ENCODE peak calls at places on chromosomes 5 and 9, in seven cellular contexts. One of them, this sample, is unnamed.

GRCh38 chr9:109880276-109881169 is 100.5 kb downstream of the PALM2AKAP2 start:
- DNase-seq in mammary epithelial cell: peak
- DNase-seq in GM12865: peak
- DNase-seq in hepatocyte: peak
- DNase-seq in body of pancreas: no peak
- DNase-seq in fibroblast of mammary gland: peak
- DNase-seq in cardiac fibroblast: peak
- DNase-seq in this sample: no peak

GRCh38 chr5:11248958-11249357 is 487.9 kb upstream of the DAP start:
- DNase-seq in mammary epithelial cell: no peak
- DNase-seq in hepatocyte: no peak
- DNase-seq in cardiac fibroblast: no peak
- DNase-seq in GM12865: no peak
- DNase-seq in fibroblast of mammary gland: no peak
- DNase-seq in body of pancreas: no peak
- DNase-seq in this sample: no peak

GRCh38 chr5:134236208-134236761 is 10.4 kb upstream of the PPP2CA start:
- DNase-seq in cardiac fibroblast: peak
- DNase-seq in mammary epithelial cell: no peak
- DNase-seq in body of pancreas: no peak
- DNase-seq in fibroblast of mammary gland: no peak
- DNase-seq in GM12865: no peak
- DNase-seq in hepatocyte: no peak
- DNase-seq in this sample: no peak

GRCh38 chr9:35555246-35555701 is 49.8 kb upstream of the TESK1 start:
- DNase-seq in body of pancreas: no peak
- DNase-seq in mammary epithelial cell: no peak
- DNase-seq in fibroblast of mammary gland: no peak
- DNase-seq in GM12865: no peak
- DNase-seq in cardiac fibroblast: no peak
- DNase-seq in hepatocyte: no peak
- DNase-seq in this sample: no peak

GRCh38 chr5:36298546-36298945 is 3.2 kb downstream of the RANBP3L start:
- DNase-seq in mammary epithelial cell: no peak
- DNase-seq in body of pancreas: no peak
- DNase-seq in fibroblast of mammary gland: peak
- DNase-seq in hepatocyte: no peak
- DNase-seq in cardiac fibroblast: peak
- DNase-seq in GM12865: no peak
- DNase-seq in this sample: no peak

GRCh38 chr5:169873642-169874041 is 106.7 kb downstream of the INSYN2B start:
- DNase-seq in body of pancreas: peak
- DNase-seq in cardiac fibroblast: peak
- DNase-seq in mammary epithelial cell: no peak
- DNase-seq in hepatocyte: no peak
- DNase-seq in GM12865: no peak
- DNase-seq in fibroblast of mammary gland: peak
- DNase-seq in this sample: no peak

GRCh38 chr5:73312146-73312871 is 136.3 kb downstream of the FOXD1 start:
- DNase-seq in GM12865: peak
- DNase-seq in body of pancreas: no peak
- DNase-seq in mammary epithelial cell: no peak
- DNase-seq in cardiac fibroblast: peak
- DNase-seq in hepatocyte: peak
- DNase-seq in fibroblast of mammary gland: peak
- DNase-seq in this sample: no peak

GRCh38 chr5:2199697-2200096 is 317.0 kb upstream of the IRX4 start:
- DNase-seq in hepatocyte: no peak
- DNase-seq in GM12865: no peak
- DNase-seq in fibroblast of mammary gland: no peak
- DNase-seq in cardiac fibroblast: no peak
- DNase-seq in mammary epithelial cell: no peak
- DNase-seq in body of pancreas: no peak
- DNase-seq in this sample: no peak

GRCh38 chr5:102554092-102554491 is 55.3 kb upstream of the SLCO6A1 start:
- DNase-seq in GM12865: no peak
- DNase-seq in mammary epithelial cell: no peak
- DNase-seq in cardiac fibroblast: no peak
- DNase-seq in body of pancreas: no peak
- DNase-seq in hepatocyte: no peak
- DNase-seq in fibroblast of mammary gland: no peak
- DNase-seq in this sample: no peak

GRCh38 chr5:84370176-84370575 is 14.5 kb downstream of the EDIL3 start:
- DNase-seq in cardiac fibroblast: no peak
- DNase-seq in mammary epithelial cell: no peak
- DNase-seq in GM12865: no peak
- DNase-seq in hepatocyte: no peak
- DNase-seq in body of pancreas: no peak
- DNase-seq in fibroblast of mammary gland: no peak
- DNase-seq in this sample: no peak

GRCh38 chr9:4327504-4328191 is 27.8 kb upstream of the GLIS3 start:
- DNase-seq in fibroblast of mammary gland: peak
- DNase-seq in body of pancreas: no peak
- DNase-seq in GM12865: no peak
- DNase-seq in hepatocyte: no peak
- DNase-seq in mammary epithelial cell: peak
- DNase-seq in cardiac fibroblast: peak
- DNase-seq in this sample: no peak

GRCh38 chr5:179308563-179309382 is 36.5 kb downstream of the ADAMTS2 start:
- DNase-seq in hepatocyte: no peak
- DNase-seq in body of pancreas: no peak
- DNase-seq in cardiac fibroblast: no peak
- DNase-seq in GM12865: no peak
- DNase-seq in fibroblast of mammary gland: no peak
- DNase-seq in mammary epithelial cell: no peak
- DNase-seq in this sample: no peak

GRCh38 chr5:168916852-168917251 is 337.7 kb upstream of the PANK3 start:
- DNase-seq in hepatocyte: no peak
- DNase-seq in GM12865: no peak
- DNase-seq in fibroblast of mammary gland: peak
- DNase-seq in body of pancreas: no peak
- DNase-seq in mammary epithelial cell: peak
- DNase-seq in cardiac fibroblast: peak
- DNase-seq in this sample: no peak

GRCh38 chr5:72818866-72819534 is 2.5 kb downstream of the TNPO1 start:
- DNase-seq in cardiac fibroblast: peak
- DNase-seq in fibroblast of mammary gland: peak
- DNase-seq in GM12865: peak
- DNase-seq in mammary epithelial cell: peak
- DNase-seq in body of pancreas: peak
- DNase-seq in hepatocyte: peak
- DNase-seq in this sample: no peak

GRCh38 chr9:105126233-105126632 is 118.2 kb upstream of the SLC44A1 start:
- DNase-seq in cardiac fibroblast: peak
- DNase-seq in hepatocyte: no peak
- DNase-seq in body of pancreas: no peak
- DNase-seq in fibroblast of mammary gland: no peak
- DNase-seq in mammary epithelial cell: no peak
- DNase-seq in GM12865: no peak
- DNase-seq in this sample: no peak

GRCh38 chr9:108109927-108110326 is 620.4 kb upstream of the KLF4 start:
- DNase-seq in body of pancreas: no peak
- DNase-seq in cardiac fibroblast: no peak
- DNase-seq in hepatocyte: no peak
- DNase-seq in fibroblast of mammary gland: no peak
- DNase-seq in GM12865: no peak
- DNase-seq in mammary epithelial cell: no peak
- DNase-seq in this sample: no peak

GRCh38 chr5:124504081-124504916 is 242.1 kb downstream of the ZNF608 start:
- DNase-seq in body of pancreas: no peak
- DNase-seq in hepatocyte: no peak
- DNase-seq in cardiac fibroblast: peak
- DNase-seq in GM12865: peak
- DNase-seq in fibroblast of mammary gland: no peak
- DNase-seq in mammary epithelial cell: no peak
- DNase-seq in this sample: no peak

GRCh38 chr9:70031141-70031545 is 12.5 kb upstream of the MAMDC2 start:
- DNase-seq in GM12865: no peak
- DNase-seq in fibroblast of mammary gland: peak
- DNase-seq in mammary epithelial cell: peak
- DNase-seq in body of pancreas: no peak
- DNase-seq in cardiac fibroblast: no peak
- DNase-seq in hepatocyte: no peak
- DNase-seq in this sample: no peak

GRCh38 chr5:26024774-26025173 is 1013.6 kb downstream of the CDH9 start:
- DNase-seq in body of pancreas: no peak
- DNase-seq in hepatocyte: no peak
- DNase-seq in mammary epithelial cell: no peak
- DNase-seq in cardiac fibroblast: no peak
- DNase-seq in fibroblast of mammary gland: no peak
- DNase-seq in GM12865: no peak
- DNase-seq in this sample: no peak

GRCh38 chr5:107915413-107915812 is 244.7 kb upstream of the EFNA5 start:
- DNase-seq in body of pancreas: no peak
- DNase-seq in fibroblast of mammary gland: peak
- DNase-seq in hepatocyte: no peak
- DNase-seq in cardiac fibroblast: no peak
- DNase-seq in GM12865: no peak
- DNase-seq in mammary epithelial cell: no peak
- DNase-seq in this sample: no peak

GRCh38 chr5:138542120-138542955 is 698 bp downstream of the ETF1 start:
- DNase-seq in body of pancreas: peak
- DNase-seq in fibroblast of mammary gland: no peak
- DNase-seq in GM12865: peak
- DNase-seq in hepatocyte: peak
- DNase-seq in cardiac fibroblast: peak
- DNase-seq in mammary epithelial cell: no peak
- DNase-seq in this sample: no peak

GRCh38 chr5:76691470-76692273 is 24.3 kb upstream of the F2R start:
- DNase-seq in fibroblast of mammary gland: peak
- DNase-seq in cardiac fibroblast: peak
- DNase-seq in body of pancreas: no peak
- DNase-seq in hepatocyte: peak
- DNase-seq in GM12865: peak
- DNase-seq in mammary epithelial cell: no peak
- DNase-seq in this sample: no peak

GRCh38 chr9:119322137-119322695 is 47.0 kb downstream of the BRINP1 start:
- DNase-seq in fibroblast of mammary gland: peak
- DNase-seq in hepatocyte: peak
- DNase-seq in body of pancreas: no peak
- DNase-seq in mammary epithelial cell: no peak
- DNase-seq in GM12865: no peak
- DNase-seq in cardiac fibroblast: no peak
- DNase-seq in this sample: no peak

GRCh38 chr5:62790348-62790747 is 211.7 kb downstream of the LRRC70 start:
- DNase-seq in mammary epithelial cell: no peak
- DNase-seq in body of pancreas: peak
- DNase-seq in hepatocyte: peak
- DNase-seq in fibroblast of mammary gland: peak
- DNase-seq in cardiac fibroblast: peak
- DNase-seq in GM12865: no peak
- DNase-seq in this sample: no peak

GRCh38 chr9:96626912-96627311 is 7.3 kb upstream of the CDC14B start:
- DNase-seq in body of pancreas: no peak
- DNase-seq in fibroblast of mammary gland: no peak
- DNase-seq in cardiac fibroblast: no peak
- DNase-seq in hepatocyte: no peak
- DNase-seq in GM12865: no peak
- DNase-seq in mammary epithelial cell: no peak
- DNase-seq in this sample: no peak

DNA sequence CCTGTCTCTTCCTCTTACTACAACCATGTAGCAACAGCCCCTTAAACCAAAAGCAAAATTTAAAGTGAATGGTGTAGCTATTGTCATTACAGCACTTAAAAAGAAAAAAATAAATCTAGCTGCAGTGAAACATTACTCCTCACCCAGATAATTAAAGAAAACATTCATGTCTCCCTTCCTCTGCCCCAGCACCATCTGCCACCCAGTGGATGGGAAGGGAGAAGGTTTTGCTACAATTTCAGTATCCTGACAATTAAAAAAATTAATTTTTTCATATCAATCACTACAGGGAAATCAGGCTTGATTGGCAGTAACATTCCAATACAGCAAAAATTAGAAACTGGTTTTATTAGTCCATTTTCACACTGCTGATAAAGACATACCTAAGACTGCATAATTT is 147.4 kb upstream of the PUM3 start:
- DNase-seq in hepatocyte: no peak
- DNase-seq in mammary epithelial cell: no peak
- DNase-seq in body of pancreas: no peak
- DNase-seq in GM12865: no peak
- DNase-seq in cardiac fibroblast: no peak
- DNase-seq in fibroblast of mammary gland: no peak
- DNase-seq in this sample: no peak
- TF ChIP-seq CTCF in hepatocyte: no peak
- TF ChIP-seq CTCF in mammary epithelial cell: peak
- TF ChIP-seq CTCF in body of pancreas: no peak
- TF ChIP-seq CTCF in GM12865: no peak
- TF ChIP-seq CTCF in cardiac fibroblast: peak
- TF ChIP-seq CTCF in fibroblast of mammary gland: peak
- TF ChIP-seq CTCF in this sample: peak

GRCh38 chr9:75855509-75855908 is 35.0 kb upstream of the PCSK5 start:
- DNase-seq in cardiac fibroblast: peak
- DNase-seq in body of pancreas: peak
- DNase-seq in GM12865: peak
- DNase-seq in hepatocyte: peak
- DNase-seq in fibroblast of mammary gland: peak
- DNase-seq in mammary epithelial cell: peak
- DNase-seq in this sample: no peak
- TF ChIP-seq CTCF in cardiac fibroblast: peak
- TF ChIP-seq CTCF in body of pancreas: peak
- TF ChIP-seq CTCF in GM12865: peak
- TF ChIP-seq CTCF in hepatocyte: peak
- TF ChIP-seq CTCF in fibroblast of mammary gland: peak
- TF ChIP-seq CTCF in mammary epithelial cell: peak
- TF ChIP-seq CTCF in this sample: peak

GRCh38 chr5:4857761-4858160 is 282.4 kb upstream of the ADAMTS16 start:
- DNase-seq in hepatocyte: no peak
- DNase-seq in cardiac fibroblast: no peak
- DNase-seq in body of pancreas: no peak
- DNase-seq in GM12865: no peak
- DNase-seq in mammary epithelial cell: peak
- DNase-seq in fibroblast of mammary gland: no peak
- DNase-seq in this sample: no peak
- TF ChIP-seq CTCF in hepatocyte: no peak
- TF ChIP-seq CTCF in cardiac fibroblast: no peak
- TF ChIP-seq CTCF in body of pancreas: no peak
- TF ChIP-seq CTCF in GM12865: no peak
- TF ChIP-seq CTCF in mammary epithelial cell: no peak
- TF ChIP-seq CTCF in fibroblast of mammary gland: no peak
- TF ChIP-seq CTCF in this sample: no peak

DNA sequence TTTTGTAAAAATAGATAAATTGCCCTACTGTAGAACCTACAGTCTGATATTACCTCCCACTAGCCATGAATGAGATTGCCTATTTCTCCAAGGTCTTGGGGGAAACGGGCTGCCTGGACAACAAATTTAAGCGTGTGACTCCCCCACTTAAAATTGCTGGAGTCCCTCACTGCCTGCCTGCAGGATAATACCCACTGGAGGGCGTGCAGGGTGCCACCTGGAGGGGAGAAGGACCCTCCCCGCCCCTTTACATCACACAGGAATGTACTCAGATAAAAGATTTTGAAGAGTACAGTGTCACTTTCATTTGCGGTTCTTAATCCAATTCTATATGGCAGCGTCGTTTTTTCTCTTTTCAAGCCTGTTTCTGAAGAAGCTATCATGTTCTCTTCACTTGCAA is 6.2 kb upstream of the TRIM7 start:
- DNase-seq in cardiac fibroblast: no peak
- DNase-seq in body of pancreas: no peak
- DNase-seq in hepatocyte: no peak
- DNase-seq in mammary epithelial cell: no peak
- DNase-seq in fibroblast of mammary gland: no peak
- DNase-seq in GM12865: no peak
- DNase-seq in this sample: no peak
- TF ChIP-seq CTCF in cardiac fibroblast: no peak
- TF ChIP-seq CTCF in body of pancreas: no peak
- TF ChIP-seq CTCF in hepatocyte: no peak
- TF ChIP-seq CTCF in mammary epithelial cell: no peak
- TF ChIP-seq CTCF in fibroblast of mammary gland: no peak
- TF ChIP-seq CTCF in GM12865: no peak
- TF ChIP-seq CTCF in this sample: no peak

GRCh38 chr5:40383719-40384651 is 295.7 kb upstream of the PTGER4 start:
- DNase-seq in GM12865: peak
- DNase-seq in cardiac fibroblast: peak
- DNase-seq in hepatocyte: no peak
- DNase-seq in fibroblast of mammary gland: peak
- DNase-seq in mammary epithelial cell: peak
- DNase-seq in body of pancreas: no peak
- DNase-seq in this sample: no peak
- TF ChIP-seq CTCF in GM12865: no peak
- TF ChIP-seq CTCF in cardiac fibroblast: no peak
- TF ChIP-seq CTCF in hepatocyte: no peak
- TF ChIP-seq CTCF in fibroblast of mammary gland: no peak
- TF ChIP-seq CTCF in mammary epithelial cell: no peak
- TF ChIP-seq CTCF in body of pancreas: no peak
- TF ChIP-seq CTCF in this sample: no peak